ENCODE peak calls at places on chromosomes 6 and 20, in six cellular contexts. B is ecto neural progenitor cell, H is AG09309, O is GM12865, J is PC-3, M is thoracic aorta. R is an unnamed sample.

GRCh38 chr6:108838101-108838717 is 10.0 kb upstream of the ARMC2 start:
- DNase-seq in B (peak), H (no peak), O (no peak), J (peak), M (no peak), R (no peak)

GRCh38 chr6:43405354-43405753 is 22.0 kb upstream of the ABCC10 start:
- DNase-seq in B (no peak), H (no peak), O (no peak), J (peak), M (no peak), R (no peak)

GRCh38 chr6:152176219-152176745 is 368.8 kb downstream of the ESR1 start:
- DNase-seq in B (no peak), H (no peak), O (no peak), J (no peak), M (no peak), R (no peak)

GRCh38 chr20:41615671-41616070 is 2.5 kb downstream of the CHD6 start:
- DNase-seq in B (no peak), H (no peak), O (no peak), J (no peak), M (no peak), R (no peak)

GRCh38 chr6:30915591-30915946 is 1.5 kb downstream of the VARS2 start:
- DNase-seq in B (no peak), H (peak), O (peak), J (peak), M (no peak), R (no peak)

GRCh38 chr20:967796-968742 is 34.0 kb downstream of the RSPO4 start:
- DNase-seq in B (no peak), H (no peak), O (peak), J (peak), M (no peak), R (no peak)

GRCh38 chr6:80725156-80725930 is 618.9 kb downstream of the BCKDHB start:
- DNase-seq in B (no peak), H (no peak), O (peak), J (peak), M (no peak), R (no peak)

GRCh38 chr6:29734046-29735018 is 11.1 kb downstream of the HLA-F start:
- DNase-seq in B (no peak), H (no peak), O (no peak), J (no peak), M (no peak), R (no peak)

GRCh38 chr6:73107016-73107415 is 118.3 kb downstream of the KHDC1L start:
- DNase-seq in B (no peak), H (no peak), O (no peak), J (no peak), M (no peak), R (no peak)

GRCh38 chr6:40599580-40599979 is 12.4 kb upstream of the LRFN2 start:
- DNase-seq in B (peak), H (no peak), O (no peak), J (no peak), M (no peak), R (no peak)

GRCh38 chr6:86526238-86526637 is 411.1 kb upstream of the HTR1E start:
- DNase-seq in B (no peak), H (no peak), O (no peak), J (no peak), M (no peak), R (no peak)

GRCh38 chr6:11605507-11605905 is 68.0 kb downstream of the TMEM170B start:
- DNase-seq in B (no peak), H (no peak), O (no peak), J (no peak), M (no peak), R (no peak)

GRCh38 chr6:89388846-89389245 is 23.2 kb downstream of the RRAGD start:
- DNase-seq in B (no peak), H (no peak), O (no peak), J (no peak), M (no peak), R (no peak)

GRCh38 chr6:122107256-122107655 is 292.2 kb upstream of the HSF2 start:
- DNase-seq in B (no peak), H (no peak), O (no peak), J (no peak), M (no peak), R (no peak)

GRCh38 chr6:165967768-165968408 is 199.8 kb downstream of the TBXT start:
- DNase-seq in B (no peak), H (no peak), O (no peak), J (no peak), M (no peak), R (no peak)

GRCh38 chr6:136037885-136038460 is 186.5 kb downstream of the PDE7B start:
- DNase-seq in B (no peak), H (peak), O (no peak), J (no peak), M (no peak), R (no peak)

GRCh38 chr20:444117-444516 is 18.2 kb downstream of the TBC1D20 start:
- DNase-seq in B (no peak), H (no peak), O (no peak), J (no peak), M (no peak), R (no peak)

GRCh38 chr6:11496152-11497060 is 41.1 kb upstream of the TMEM170B start:
- DNase-seq in B (peak), H (peak), O (peak), J (peak), M (no peak), R (peak)

GRCh38 chr6:169618526-169619490 is 83.0 kb downstream of the WDR27 start:
- DNase-seq in B (no peak), H (peak), O (no peak), J (peak), M (no peak), R (no peak)

GRCh38 chr6:38320817-38321216 is 318.9 kb downstream of the BTBD9 start:
- DNase-seq in B (no peak), H (no peak), O (peak), J (no peak), M (no peak), R (no peak)

GRCh38 chr6:83601119-83601518 is 88.8 kb downstream of the PRSS35 start:
- DNase-seq in B (no peak), H (no peak), O (no peak), J (no peak), M (no peak), R (no peak)

GRCh38 chr20:61935926-61936700 is 129.6 kb downstream of the TAF4 start:
- DNase-seq in B (no peak), H (no peak), O (no peak), J (no peak), M (no peak), R (no peak)

GRCh38 chr6:85641916-85642773 is 541 bp downstream of the SYNCRIP start:
- DNase-seq in B (peak), H (no peak), O (peak), J (peak), M (peak), R (peak)

GRCh38 chr20:3670511-3670910 is 7.3 kb upstream of the GFRA4 start:
- DNase-seq in B (no peak), H (no peak), O (no peak), J (peak), M (no peak), R (no peak)

GRCh38 chr20:44465001-44465560 is 10.6 kb upstream of the TTPAL start:
- DNase-seq in B (no peak), H (no peak), O (no peak), J (peak), M (no peak), R (no peak)

GRCh38 chr6:55974688-55975087 is 99.3 kb upstream of the BMP5 start:
- DNase-seq in B (no peak), H (no peak), O (no peak), J (no peak), M (no peak), R (no peak)

GRCh38 chr6:156359912-156360311 is 417.3 kb upstream of the ARID1B start:
- DNase-seq in B (no peak), H (no peak), O (no peak), J (no peak), M (no peak), R (no peak)

GRCh38 chr20:44273231-44274215 is 26.4 kb downstream of the GDAP1L1 start:
- DNase-seq in B (no peak), H (no peak), O (peak), J (no peak), M (no peak), R (no peak)

GRCh38 chr6:29834564-29835436 is 7.2 kb downstream of the HLA-G start:
- DNase-seq in B (peak), H (no peak), O (peak), J (peak), M (no peak), R (peak)

GRCh38 chr20:10171864-10172751 is 46.5 kb upstream of the SNAP25 start:
- DNase-seq in B (peak), H (no peak), O (no peak), J (peak), M (peak), R (no peak)

GRCh38 chr20:1357921-1358671 is 29.2 kb upstream of the SDCBP2 start:
- DNase-seq in B (no peak), H (no peak), O (no peak), J (peak), M (no peak), R (no peak)

GRCh38 chr20:10541668-10542411 is 106.7 kb downstream of the SLX4IP start:
- DNase-seq in B (no peak), H (no peak), O (no peak), J (peak), M (no peak), R (no peak)

GRCh38 chr6:154302111-154302752 is 54.4 kb downstream of the IPCEF1 start:
- DNase-seq in B (no peak), H (no peak), O (peak), J (peak), M (no peak), R (peak)

GRCh38 chr6:99350573-99350972 is 1.1 kb upstream of the FAXC start:
- DNase-seq in B (no peak), H (no peak), O (no peak), J (no peak), M (no peak), R (no peak)

GRCh38 chr6:21053612-21054011 is 519.4 kb downstream of the CDKAL1 start:
- DNase-seq in B (no peak), H (no peak), O (no peak), J (peak), M (no peak), R (no peak)

GRCh38 chr6:44119704-44120262 is 7.5 kb downstream of the MRPL14 start:
- DNase-seq in B (no peak), H (no peak), O (no peak), J (peak), M (no peak), R (no peak)

GRCh38 chr6:28587011-28587745 is 61.5 kb downstream of the GPX5 start:
- DNase-seq in B (peak), H (no peak), O (peak), J (peak), M (no peak), R (peak)

GRCh38 chr20:43198607-43199006 is 8.9 kb upstream of the PTPRT start:
- DNase-seq in B (no peak), H (no peak), O (no peak), J (no peak), M (no peak), R (no peak)

GRCh38 chr20:23669866-23670265 is 19.0 kb downstream of the CST4 start:
- DNase-seq in B (no peak), H (no peak), O (no peak), J (no peak), M (no peak), R (no peak)

R was measured in memory B cell.